ENCODE peak calls at places on chromosomes 2 and 18, in four cellular contexts. One of them, this sample, is unnamed.

GRCh38 chr2:189954989-189955388 is 107.5 kb downstream of the MSTN start:
- DNase-seq in H1: no peak
- DNase-seq in K562: no peak
- DNase-seq in GM12878: no peak
- DNase-seq in this sample: no peak

GRCh38 chr2:42922790-42923631 is 130.6 kb upstream of the HAAO start:
- DNase-seq in H1: no peak
- DNase-seq in GM12878: no peak
- DNase-seq in K562: no peak
- DNase-seq in this sample: no peak

GRCh38 chr18:68797901-68798300 is at the start of gene CCDC102B:
- DNase-seq in K562: no peak
- DNase-seq in GM12878: no peak
- DNase-seq in H1: no peak
- DNase-seq in this sample: no peak

GRCh38 chr2:160201849-160202539 is 1.9 kb upstream of the ITGB6 start:
- DNase-seq in GM12878: no peak
- DNase-seq in H1: no peak
- DNase-seq in K562: no peak
- DNase-seq in this sample: no peak

GRCh38 chr2:43414586-43415125 is 181.2 kb downstream of the THADA start:
- DNase-seq in K562: no peak
- DNase-seq in H1: no peak
- DNase-seq in GM12878: no peak
- DNase-seq in this sample: no peak

GRCh38 chr2:55875434-55876135 is 48.0 kb downstream of the EFEMP1 start:
- DNase-seq in GM12878: no peak
- DNase-seq in K562: no peak
- DNase-seq in H1: no peak
- DNase-seq in this sample: no peak

GRCh38 chr2:16546128-16546754 is 119.4 kb downstream of the CYRIA start:
- DNase-seq in GM12878: no peak
- DNase-seq in H1: no peak
- DNase-seq in K562: peak; percentile 42
- DNase-seq in this sample: no peak

GRCh38 chr2:52473526-52473925 is 1294.1 kb upstream of the CHAC2 start:
- DNase-seq in GM12878: no peak
- DNase-seq in H1: no peak
- DNase-seq in K562: no peak
- DNase-seq in this sample: no peak

GRCh38 chr2:78427170-78427569 is 598.3 kb upstream of the REG3G start:
- DNase-seq in GM12878: no peak
- DNase-seq in H1: no peak
- DNase-seq in K562: no peak
- DNase-seq in this sample: no peak

GRCh38 chr18:46104128-46104911 is at the start of gene HAUS1:
- DNase-seq in K562: peak; percentile 83
- DNase-seq in GM12878: peak; percentile 33
- DNase-seq in H1: peak; percentile 97
- DNase-seq in this sample: peak; percentile 83

GRCh38 chr2:130843321-130843985 is 6.7 kb downstream of the ARHGEF4 start:
- DNase-seq in GM12878: no peak
- DNase-seq in H1: no peak
- DNase-seq in K562: no peak
- DNase-seq in this sample: no peak

GRCh38 chr2:176885661-176886060 is 326.9 kb upstream of the HNRNPA3 start:
- DNase-seq in GM12878: no peak
- DNase-seq in H1: no peak
- DNase-seq in K562: no peak
- DNase-seq in this sample: no peak

GRCh38 chr2:96108578-96109561 is 7.5 kb downstream of the ADRA2B start:
- DNase-seq in GM12878: no peak
- DNase-seq in H1: no peak
- DNase-seq in K562: no peak
- DNase-seq in this sample: no peak

GRCh38 chr2:23486676-23487075 is 101.7 kb downstream of the KLHL29 start:
- DNase-seq in GM12878: no peak
- DNase-seq in H1: no peak
- DNase-seq in K562: no peak
- DNase-seq in this sample: no peak

GRCh38 chr2:70553334-70553583 is 367 bp downstream of the TGFA start:
- DNase-seq in H1: peak; percentile 78
- DNase-seq in GM12878: no peak
- DNase-seq in K562: no peak
- DNase-seq in this sample: peak; percentile 32

GRCh38 chr2:118675531-118675930 is 171.9 kb downstream of the EN1 start:
- DNase-seq in H1: no peak
- DNase-seq in GM12878: no peak
- DNase-seq in K562: no peak
- DNase-seq in this sample: no peak

GRCh38 chr2:21175895-21176646 is 52.3 kb downstream of the TDRD15 start:
- DNase-seq in H1: no peak
- DNase-seq in K562: no peak
- DNase-seq in GM12878: no peak
- DNase-seq in this sample: no peak

GRCh38 chr2:131112477-131113027 is 7.4 kb downstream of the PLEKHB2 start:
- DNase-seq in K562: no peak
- DNase-seq in GM12878: no peak
- DNase-seq in H1: no peak
- DNase-seq in this sample: no peak

GRCh38 chr2:18749912-18750526 is 160.7 kb upstream of the NT5C1B start:
- DNase-seq in H1: peak; percentile 54
- DNase-seq in K562: peak; percentile 10
- DNase-seq in GM12878: no peak
- DNase-seq in this sample: peak; percentile 28

GRCh38 chr2:65486282-65486681 is 53.9 kb upstream of the SPRED2 start:
- DNase-seq in GM12878: no peak
- DNase-seq in K562: no peak
- DNase-seq in H1: no peak
- DNase-seq in this sample: no peak

GRCh38 chr18:36247036-36247435 is 50.5 kb upstream of the FHOD3 start:
- DNase-seq in GM12878: no peak
- DNase-seq in H1: no peak
- DNase-seq in K562: no peak
- DNase-seq in this sample: no peak

GRCh38 chr2:230043025-230043424 is 25.7 kb downstream of the SLC16A14 start:
- DNase-seq in K562: no peak
- DNase-seq in GM12878: no peak
- DNase-seq in H1: no peak
- DNase-seq in this sample: no peak

GRCh38 chr2:238127165-238128060 is 11.1 kb upstream of the KLHL30 start:
- DNase-seq in GM12878: no peak
- DNase-seq in K562: peak; percentile 77
- DNase-seq in H1: no peak
- DNase-seq in this sample: peak; percentile 44

GRCh38 chr2:111701798-111702118 is 182.2 kb downstream of the ANAPC1 start:
- DNase-seq in H1: no peak
- DNase-seq in GM12878: no peak
- DNase-seq in K562: no peak
- DNase-seq in this sample: no peak

GRCh38 chr18:21047116-21047515 is 64.5 kb downstream of the ROCK1 start:
- DNase-seq in H1: no peak
- DNase-seq in GM12878: no peak
- DNase-seq in K562: no peak
- DNase-seq in this sample: no peak

GRCh38 chr2:122737429-122738077 is 982.1 kb downstream of the TSN start:
- DNase-seq in K562: no peak
- DNase-seq in GM12878: peak; percentile 51
- DNase-seq in H1: no peak
- DNase-seq in this sample: no peak

DNA sequence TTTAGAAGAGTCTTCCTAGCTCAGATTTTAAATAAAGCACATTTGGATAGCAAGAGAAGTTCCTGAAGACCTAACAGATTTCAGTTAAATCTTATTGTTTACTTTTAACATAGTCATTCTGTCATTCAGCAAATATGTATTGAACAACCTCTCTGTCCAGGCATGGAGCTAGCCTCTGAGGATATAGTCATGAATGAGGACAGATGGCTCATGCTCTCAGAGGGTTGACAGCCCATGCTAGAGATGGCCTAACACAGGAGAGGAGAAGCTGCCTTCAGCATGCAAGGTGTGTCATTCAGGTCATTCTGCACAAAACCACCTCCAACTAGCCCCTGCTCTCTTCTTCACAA is 6.2 kb downstream of the CCBE1 start:
- DNase-seq in K562: no peak
- DNase-seq in GM12878: no peak
- DNase-seq in H1: no peak
- DNase-seq in this sample: no peak
- TF ChIP-seq CHD2 in K562: no peak
- TF ChIP-seq CHD2 in GM12878: no peak
- TF ChIP-seq CHD2 in H1: no peak
- TF ChIP-seq CHD2 in this sample: no peak

GRCh38 chr18:49250819-49251388 is 209.5 kb downstream of the DYM start:
- DNase-seq in GM12878: no peak
- DNase-seq in K562: no peak
- DNase-seq in H1: no peak
- DNase-seq in this sample: no peak

GRCh38 chr18:49243391-49243790 is 217.1 kb downstream of the DYM start:
- DNase-seq in H1: no peak
- DNase-seq in GM12878: no peak
- DNase-seq in K562: no peak
- DNase-seq in this sample: no peak

GRCh38 chr18:49251451-49251850 is 209.0 kb downstream of the DYM start:
- DNase-seq in K562: no peak
- DNase-seq in H1: no peak
- DNase-seq in GM12878: no peak
- DNase-seq in this sample: no peak

GRCh38 chr18:49249523-49249922 is 210.9 kb downstream of the DYM start:
- DNase-seq in GM12878: no peak
- DNase-seq in H1: no peak
- DNase-seq in K562: no peak
- DNase-seq in this sample: no peak

DNA sequence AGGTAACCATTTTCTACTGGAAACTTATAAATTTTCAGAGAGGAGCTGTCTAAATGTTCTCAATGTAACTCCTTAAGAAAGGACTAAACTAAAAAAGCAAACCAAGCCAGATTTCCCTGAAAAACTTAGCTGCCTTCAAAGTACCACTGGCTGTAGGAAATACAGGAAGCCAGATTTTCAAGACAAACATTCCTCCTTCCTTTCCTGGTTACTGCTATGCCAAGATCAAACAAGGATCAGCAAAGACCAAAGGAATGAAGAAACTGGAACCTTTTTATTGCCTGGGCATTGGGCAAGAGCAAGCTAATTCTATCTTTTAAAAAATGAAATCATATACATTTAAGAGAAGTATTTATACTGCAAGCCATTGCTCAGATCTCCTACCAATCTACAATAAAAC is 212.7 kb downstream of the DYM start:
- DNase-seq in H1: no peak
- DNase-seq in GM12878: no peak
- DNase-seq in K562: no peak
- DNase-seq in this sample: peak; percentile 2
- TF ChIP-seq CHD2 in H1: no peak
- TF ChIP-seq CHD2 in GM12878: no peak
- TF ChIP-seq CHD2 in K562: no peak
- TF ChIP-seq CHD2 in this sample: no peak

DNA sequence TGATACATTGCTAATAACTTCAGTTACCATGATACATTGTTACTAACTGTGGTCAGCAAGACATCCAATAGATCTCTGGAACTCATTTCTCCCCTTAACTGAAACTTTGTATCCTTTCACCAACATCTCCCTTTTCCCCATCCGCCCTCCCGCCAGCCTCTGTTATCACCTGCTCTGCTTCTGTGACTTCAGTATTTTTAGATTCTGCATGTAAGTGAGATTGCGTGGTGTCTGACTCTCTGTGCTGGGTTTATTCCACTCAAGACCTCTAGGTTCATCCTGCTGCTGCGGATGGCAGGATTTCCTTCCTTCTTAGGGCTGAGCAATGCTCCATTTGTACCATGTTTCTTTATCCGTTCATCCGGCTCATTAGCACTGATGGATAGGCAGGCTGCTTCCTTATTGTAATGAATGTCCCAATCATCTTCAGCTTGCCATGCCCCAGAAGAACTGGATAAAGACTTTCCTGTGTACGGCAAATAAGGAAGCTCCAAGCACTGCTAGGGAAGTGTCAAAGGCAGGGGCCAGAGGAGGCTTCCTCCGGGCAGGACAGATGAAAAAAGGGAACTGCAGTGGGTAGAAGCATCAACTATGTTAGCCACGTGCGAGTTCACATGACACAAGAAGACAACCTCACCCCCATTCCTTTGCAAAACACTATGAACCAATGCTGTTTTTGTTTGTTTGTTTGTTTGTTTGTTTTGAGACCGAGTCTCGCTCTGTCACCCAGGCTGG is 113.4 kb downstream of the EIPR1 start:
- DNase-seq in GM12878: no peak
- DNase-seq in K562: no peak
- DNase-seq in H1: no peak
- DNase-seq in this sample: no peak
- TF ChIP-seq CHD2 in GM12878: no peak
- TF ChIP-seq CHD2 in K562: no peak
- TF ChIP-seq CHD2 in H1: no peak
- TF ChIP-seq CHD2 in this sample: no peak

GRCh38 chr2:138267902-138268254 is 233.7 kb upstream of the SPOPL start:
- DNase-seq in GM12878: peak; percentile 61
- DNase-seq in K562: no peak
- DNase-seq in H1: no peak
- DNase-seq in this sample: no peak

GRCh38 chr2:138271467-138271866 is 230.1 kb upstream of the SPOPL start:
- DNase-seq in H1: no peak
- DNase-seq in K562: no peak
- DNase-seq in GM12878: no peak
- DNase-seq in this sample: no peak

GRCh38 chr2:138272524-138273210 is 228.9 kb upstream of the SPOPL start:
- DNase-seq in K562: no peak
- DNase-seq in GM12878: no peak
- DNase-seq in H1: no peak
- DNase-seq in this sample: no peak

GRCh38 chr2:138269726-138270125 is 231.8 kb upstream of the SPOPL start:
- DNase-seq in K562: no peak
- DNase-seq in GM12878: no peak
- DNase-seq in H1: no peak
- DNase-seq in this sample: no peak

DNA sequence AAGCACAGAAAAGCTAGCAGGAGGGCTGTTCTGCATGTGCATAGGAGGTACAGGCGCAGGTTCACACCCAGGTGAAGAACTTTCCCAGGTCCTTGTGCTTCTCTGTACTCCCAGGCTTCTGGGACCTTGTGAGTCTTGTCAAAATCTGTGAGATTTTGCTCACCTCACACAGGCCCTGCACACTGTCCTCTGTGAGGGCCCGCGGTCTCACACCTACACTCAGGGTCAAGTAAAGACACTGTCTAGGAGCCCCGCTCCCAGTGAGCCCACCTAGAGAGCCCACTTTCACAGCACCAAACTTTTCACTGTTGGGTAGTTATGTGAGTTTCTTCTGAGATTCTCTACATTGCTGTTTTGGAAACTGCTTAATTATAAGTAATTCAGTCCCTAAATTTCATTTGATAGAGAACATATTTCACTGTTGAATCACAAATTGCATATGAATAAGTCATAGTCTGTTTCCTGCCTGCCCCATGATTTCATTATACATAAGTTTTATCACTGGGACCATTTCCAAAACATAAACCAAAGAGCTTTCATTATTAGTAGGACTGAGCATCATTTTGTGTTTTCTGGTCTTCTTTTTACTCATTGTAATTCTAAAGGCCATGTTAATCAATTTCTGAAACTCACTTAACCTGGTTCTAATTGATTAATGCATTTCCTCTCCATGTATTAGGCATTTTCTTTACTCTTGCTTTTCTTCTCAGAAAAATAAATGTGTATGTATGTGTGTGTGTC is 234.2 kb upstream of the SPOPL start:
- DNase-seq in K562: no peak
- DNase-seq in GM12878: peak; percentile 47
- DNase-seq in H1: no peak
- DNase-seq in this sample: no peak
- TF ChIP-seq CHD2 in K562: no peak
- TF ChIP-seq CHD2 in GM12878: no peak
- TF ChIP-seq CHD2 in H1: no peak
- TF ChIP-seq CHD2 in this sample: no peak